ENCODE peak calls at places on chromosomes 11 and 22, in six cellular contexts. L, R, V, S, K and T are unnamed samples.

GRCh38 chr11:43992834-43993637 is 50.6 kb downstream of the C11orf96 start:
- DNase-seq in L (no peak), R (no peak), V (peak; percentile 76), S (no peak), K (peak; percentile 51), T (no peak)

GRCh38 chr11:12995823-12996222 is 13.3 kb upstream of the RASSF10 start:
- DNase-seq in L (no peak), R (no peak), V (no peak), S (no peak), K (no peak), T (no peak)

GRCh38 chr11:120248551-120249278 is 8.8 kb downstream of the POU2F3 start:
- DNase-seq in L (peak; percentile 86), R (no peak), V (no peak), S (no peak), K (peak; percentile 27), T (peak; percentile 75)

GRCh38 chr11:43694477-43694876 is 13.9 kb downstream of the HSD17B12 start:
- DNase-seq in L (no peak), R (no peak), V (peak; percentile 36), S (no peak), K (no peak), T (no peak)

GRCh38 chr11:43504316-43504950 is 145.7 kb downstream of the TTC17 start:
- DNase-seq in L (peak; percentile 12), R (no peak), V (peak; percentile 59), S (peak; percentile 18), K (peak; percentile 25), T (no peak)

GRCh38 chr22:29053048-29053702 is 8.5 kb downstream of the C22orf31 start:
- DNase-seq in L (no peak), R (no peak), V (no peak), S (no peak), K (no peak), T (no peak)

GRCh38 chr22:24066872-24067271 is 55.8 kb downstream of the CABIN1 start:
- DNase-seq in L (no peak), R (no peak), V (peak; percentile 47), S (no peak), K (no peak), T (no peak)

GRCh38 chr22:38870791-38871359 is 1.1 kb downstream of the CBX6 start:
- DNase-seq in L (no peak), R (no peak), V (no peak), S (no peak), K (no peak), T (peak; percentile 70)

GRCh38 chr11:35242843-35243242 is 103.9 kb downstream of the CD44 start:
- DNase-seq in L (no peak), R (no peak), V (no peak), S (no peak), K (no peak), T (no peak)

GRCh38 chr11:120063686-120064340 is 74.1 kb downstream of the TRIM29 start:
- DNase-seq in L (no peak), R (no peak), V (no peak), S (no peak), K (no peak), T (no peak)

GRCh38 chr22:37619991-37620390 is 11.4 kb downstream of the GGA1 start:
- DNase-seq in L (no peak), R (no peak), V (no peak), S (no peak), K (no peak), T (no peak)

GRCh38 chr11:76236092-76237026 is 30.1 kb upstream of the WNT11 start:
- DNase-seq in L (peak; percentile 79), R (peak; percentile 73), V (no peak), S (peak; percentile 58), K (peak; percentile 71), T (no peak)

GRCh38 chr11:16169946-16170345 is 186.4 kb downstream of the SOX6 start:
- DNase-seq in L (no peak), R (no peak), V (no peak), S (no peak), K (no peak), T (no peak)

GRCh38 chr22:20291604-20292063 is 23.5 kb upstream of the RTN4R start:
- DNase-seq in L (no peak), R (no peak), V (no peak), S (no peak), K (no peak), T (no peak)

GRCh38 chr22:37818397-37819099 is 4.6 kb upstream of the GALR3 start:
- DNase-seq in L (no peak), R (peak; percentile 80), V (peak; percentile 81), S (peak; percentile 30), K (peak; percentile 65), T (peak; percentile 92)

GRCh38 chr11:121086866-121087265 is 14.2 kb upstream of the TECTA start:
- DNase-seq in L (no peak), R (no peak), V (no peak), S (no peak), K (peak; percentile 20), T (no peak)